ENCODE peak calls at places on chromosomes 1 and 21, in nine cellular contexts. F is NCI-H1105 treated with DMSO at 0.1 percent for 48 hours; D is stimulated activated CD4-positive, alpha-beta T cell treated with anti-CD3 and anti-CD28 coated beads, Interleukin-12 subunit alpha, Interleukin-12 subunit beta, amount 100 ng/mL, for 4 hours; J is central memory CD8-positive, alpha-beta T cell; S is AG08395; V is AG09319; C is RWPE1; R is activated gamma-delta T cell treated with anti-CD3 and anti-CD28 coated beads, Interleukin-2, amount 50 U/mL, for 16 hours; E is left ventricle myocardium inferior. Y is an unnamed sample.
A peak's percentile ranks its signal among the peaks of the same experiment; 100 is the strongest.

GRCh38 chr1:84298688-84299535 is 2.6 kb upstream of the SAMD13 start:
- DNase-seq in V (no peak), R (no peak), C (peak; percentile 34), F (no peak), S (peak; percentile 43), J (no peak), D (peak; percentile 23), E (peak; percentile 26), Y (peak; percentile 15)

GRCh38 chr21:38646213-38646837 is 148.0 kb upstream of the ERG start:
- DNase-seq in E (no peak), F (no peak), C (peak; percentile 90), J (no peak), D (no peak), S (peak; percentile 72), R (no peak), V (no peak), Y (no peak)

GRCh38 chr1:222941425-222941824 is 126.6 kb downstream of the DISP1 start:
- DNase-seq in V (no peak), R (no peak), F (no peak), D (no peak), E (no peak), J (no peak), C (no peak), S (no peak), Y (no peak)

GRCh38 chr1:222644649-222645005 is 26.7 kb downstream of the MIA3 start:
- DNase-seq in E (no peak), F (no peak), C (peak; percentile 4), V (no peak), D (no peak), S (no peak), J (no peak), R (no peak), Y (no peak)

GRCh38 chr1:83110156-83110555 is 888.8 kb downstream of the TTLL7 start:
- DNase-seq in F (no peak), R (no peak), S (no peak), J (no peak), C (no peak), E (no peak), D (no peak), V (no peak), Y (no peak)

GRCh38 chr1:30768169-30768829 is 10.7 kb upstream of the LAPTM5 start:
- DNase-seq in F (no peak), J (no peak), R (no peak), V (no peak), C (no peak), D (no peak), E (no peak), S (no peak), Y (no peak)

GRCh38 chr1:162087118-162087517 is 17.6 kb downstream of the NOS1AP start:
- DNase-seq in F (no peak), S (no peak), E (no peak), R (no peak), C (no peak), D (no peak), J (no peak), V (no peak), Y (no peak)

GRCh38 chr1:22101995-22102394 is 40.9 kb downstream of the WNT4 start:
- DNase-seq in D (no peak), C (no peak), J (no peak), E (no peak), R (no peak), F (no peak), S (no peak), V (no peak), Y (no peak)

GRCh38 chr1:58779059-58779754 is 4.6 kb downstream of the JUN start:
- DNase-seq in C (no peak), V (no peak), E (no peak), J (no peak), D (no peak), S (no peak), F (no peak), R (no peak), Y (no peak)

GRCh38 chr1:167713330-167714081 is 8.3 kb upstream of the MPZL1 start:
- DNase-seq in V (no peak), R (no peak), F (no peak), D (peak; percentile 19), J (no peak), E (no peak), C (no peak), S (no peak), Y (no peak)

GRCh38 chr21:32306021-32306780 is 7.5 kb downstream of the MRAP start:
- DNase-seq in J (no peak), E (no peak), S (no peak), R (no peak), V (no peak), F (no peak), C (no peak), D (no peak), Y (no peak)

GRCh38 chr1:219039755-219040154 is 133.9 kb upstream of the LYPLAL1 start:
- DNase-seq in R (no peak), V (no peak), F (no peak), S (no peak), C (no peak), E (no peak), J (no peak), D (no peak), Y (no peak)

GRCh38 chr1:154483941-154484803 is 17.8 kb upstream of the TDRD10 start:
- DNase-seq in S (no peak), F (no peak), C (peak; percentile 50), R (no peak), J (no peak), V (no peak), D (no peak), E (no peak), Y (peak; percentile 31)

GRCh38 chr1:19468397-19468956 is 16.9 kb downstream of the CAPZB start:
- DNase-seq in E (no peak), J (no peak), S (no peak), V (no peak), C (peak; percentile 65), F (no peak), R (peak; percentile 49), D (peak; percentile 61), Y (no peak)

GRCh38 chr1:48109390-48110009 is 112.3 kb upstream of the TRABD2B start:
- DNase-seq in F (peak; percentile 67), R (no peak), V (peak; percentile 10), E (no peak), J (no peak), C (peak; percentile 29), D (no peak), S (peak; percentile 62), Y (no peak)

GRCh38 chr1:73516458-73516857 is 681.5 kb downstream of the LRRIQ3 start:
- DNase-seq in C (no peak), E (no peak), F (no peak), S (no peak), D (no peak), J (no peak), R (no peak), V (no peak), Y (no peak)

GRCh38 chr1:215377736-215378135 is 189.4 kb upstream of the KCTD3 start:
- DNase-seq in D (no peak), V (no peak), E (no peak), C (no peak), R (no peak), S (no peak), J (no peak), F (no peak), Y (no peak)

GRCh38 chr1:23590058-23590783 is 30.9 kb upstream of the ID3 start:
- DNase-seq in S (no peak), E (no peak), D (no peak), F (no peak), V (no peak), R (no peak), J (no peak), C (no peak), Y (no peak)

GRCh38 chr1:54989473-54989872 is 9.0 kb downstream of the TMEM61 start:
- DNase-seq in V (no peak), S (no peak), R (no peak), C (no peak), D (no peak), E (no peak), J (no peak), F (peak; percentile 48), Y (no peak)

GRCh38 chr1:175572932-175573871 is 170.2 kb downstream of the TNR start:
- DNase-seq in E (no peak), C (peak; percentile 41), R (no peak), S (no peak), D (no peak), V (no peak), F (peak; percentile 97), J (no peak), Y (no peak)

GRCh38 chr21:43827015-43827611 is 37.7 kb downstream of the RRP1 start:
- DNase-seq in J (no peak), V (peak; percentile 5), C (no peak), D (no peak), F (no peak), S (peak; percentile 28), E (no peak), R (no peak), Y (no peak)

GRCh38 chr1:39422604-39423003 is 68.8 kb upstream of the BMP8A start:
- DNase-seq in R (no peak), E (no peak), V (no peak), D (no peak), C (no peak), S (no peak), F (no peak), J (no peak), Y (no peak)

GRCh38 chr1:170664828-170665617 is 1.1 kb downstream of the PRRX1 start:
- DNase-seq in C (no peak), S (peak; percentile 57), F (peak; percentile 69), V (no peak), R (no peak), E (peak; percentile 55), J (no peak), D (no peak), Y (no peak)

GRCh38 chr21:26461500-26461899 is 111.6 kb downstream of the CYYR1 start:
- DNase-seq in J (no peak), R (no peak), E (no peak), V (no peak), S (no peak), F (no peak), D (no peak), C (peak; percentile 45), Y (no peak)

GRCh38 chr1:185917646-185918045 is 183.5 kb downstream of the HMCN1 start:
- DNase-seq in S (peak; percentile 38), C (peak; percentile 6), E (no peak), J (no peak), V (no peak), F (no peak), D (no peak), R (no peak), Y (no peak)

Y was measured in HS-27A.